ENCODE peak calls at places on chromosomes 6 and 20, in four cellular contexts. V is HFFc6, C is astrocyte of the spinal cord, R is fibroblast of pulmonary artery. S is an unnamed sample.

GRCh38 chr6:39664173-39664572 is 61.0 kb downstream of the KIF6 start:
- DNase-seq in C (no peak), V (no peak), R (no peak), S (no peak)

GRCh38 chr6:162640756-162641155 is 86.8 kb downstream of the PRKN start:
- DNase-seq in R (no peak), C (no peak), V (no peak), S (no peak)

GRCh38 chr6:56101141-56101553 is 146.2 kb downstream of the COL21A1 start:
- DNase-seq in V (peak; percentile 93), C (peak; percentile 97), R (peak; percentile 97), S (peak; percentile 94)

GRCh38 chr6:157754351-157754750 is 68.7 kb upstream of the SNX9 start:
- DNase-seq in V (no peak), C (no peak), R (no peak), S (no peak)

GRCh38 chr6:97068211-97068610 is 143.7 kb downstream of the KLHL32 start:
- DNase-seq in C (peak; percentile 46), R (peak; percentile 74), V (peak; percentile 34), S (peak; percentile 14)

GRCh38 chr20:18694071-18694470 is 106.2 kb downstream of the DTD1 start:
- DNase-seq in R (no peak), C (no peak), V (no peak), S (no peak)

GRCh38 chr6:6820688-6821238 is 232.2 kb downstream of the LY86 start:
- DNase-seq in C (no peak), R (no peak), V (no peak), S (no peak)

GRCh38 chr6:89242574-89243330 is 25.6 kb upstream of the GABRR1 start:
- DNase-seq in C (peak; percentile 65), V (peak; percentile 50), R (peak; percentile 79), S (no peak)

GRCh38 chr6:133241088-133241900 is at the start of gene EYA4:
- DNase-seq in R (peak; percentile 18), V (no peak), C (peak; percentile 26), S (no peak)

GRCh38 chr6:93040375-93040774 is 379.0 kb downstream of the EPHA7 start:
- DNase-seq in R (peak; percentile 62), C (peak; percentile 75), V (no peak), S (no peak)

GRCh38 chr20:17017232-17017631 is 209.6 kb upstream of the PCSK2 start:
- DNase-seq in V (no peak), C (no peak), R (no peak), S (no peak)

GRCh38 chr6:40674170-40674569 is 87.0 kb upstream of the LRFN2 start:
- DNase-seq in V (no peak), R (no peak), C (no peak), S (no peak)

GRCh38 chr6:40671338-40672050 is 84.3 kb upstream of the LRFN2 start:
- DNase-seq in C (no peak), V (no peak), R (no peak), S (no peak)

GRCh38 chr6:40668203-40668602 is 81.0 kb upstream of the LRFN2 start:
- DNase-seq in R (no peak), V (no peak), C (no peak), S (no peak)

GRCh38 chr6:40672118-40672517 is 85.0 kb upstream of the LRFN2 start:
- DNase-seq in V (no peak), R (no peak), C (no peak), S (no peak)
- TF ChIP-seq CTCF in V (peak; percentile 13), R (no peak), C (no peak), S (peak; percentile 21)

GRCh38 chr20:9966966-9967365 is 67.8 kb upstream of the ANKEF1 start:
- DNase-seq in C (no peak), V (no peak), R (peak; percentile 18), S (no peak)
- TF ChIP-seq CTCF in C (peak; percentile 41), V (peak; percentile 48), R (peak; percentile 36), S (peak; percentile 17)

GRCh38 chr20:45445805-45446562 is 23.6 kb upstream of the WFDC2 start:
- DNase-seq in R (peak; percentile 21), C (no peak), V (peak; percentile 21), S (no peak)

GRCh38 chr20:45449528-45449927 is 20.0 kb upstream of the WFDC2 start:
- DNase-seq in V (no peak), R (no peak), C (no peak), S (no peak)

GRCh38 chr20:45450097-45450818 is 19.3 kb upstream of the WFDC2 start:
- DNase-seq in C (peak; percentile 45), R (peak; percentile 71), V (peak; percentile 36), S (no peak)

GRCh38 chr20:45452238-45452637 is 17.3 kb upstream of the WFDC2 start:
- DNase-seq in R (no peak), C (no peak), V (no peak), S (no peak)

DNA sequence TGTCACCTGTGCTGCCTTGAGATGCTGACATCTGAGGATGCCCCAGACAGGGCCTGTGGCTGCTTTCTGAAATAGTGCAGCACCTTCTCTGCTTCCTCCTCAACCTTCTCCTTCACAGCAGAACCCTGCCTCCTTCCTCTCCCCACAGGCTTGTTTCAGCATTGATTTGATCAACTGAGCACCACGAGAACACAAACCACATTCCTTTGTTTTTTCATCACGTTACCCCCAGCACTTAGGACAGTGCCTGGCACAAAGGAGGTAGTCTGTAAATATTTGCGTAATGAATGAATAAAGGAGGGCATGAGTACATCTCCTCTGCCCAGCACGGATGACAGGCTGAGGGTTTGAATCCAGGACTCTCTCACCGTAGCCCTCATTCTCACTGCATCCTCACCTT is 21.3 kb upstream of the WFDC2 start:
- DNase-seq in R (no peak), V (no peak), C (no peak), S (no peak)
- TF ChIP-seq CTCF in R (no peak), V (no peak), C (no peak), S (no peak)

DNA sequence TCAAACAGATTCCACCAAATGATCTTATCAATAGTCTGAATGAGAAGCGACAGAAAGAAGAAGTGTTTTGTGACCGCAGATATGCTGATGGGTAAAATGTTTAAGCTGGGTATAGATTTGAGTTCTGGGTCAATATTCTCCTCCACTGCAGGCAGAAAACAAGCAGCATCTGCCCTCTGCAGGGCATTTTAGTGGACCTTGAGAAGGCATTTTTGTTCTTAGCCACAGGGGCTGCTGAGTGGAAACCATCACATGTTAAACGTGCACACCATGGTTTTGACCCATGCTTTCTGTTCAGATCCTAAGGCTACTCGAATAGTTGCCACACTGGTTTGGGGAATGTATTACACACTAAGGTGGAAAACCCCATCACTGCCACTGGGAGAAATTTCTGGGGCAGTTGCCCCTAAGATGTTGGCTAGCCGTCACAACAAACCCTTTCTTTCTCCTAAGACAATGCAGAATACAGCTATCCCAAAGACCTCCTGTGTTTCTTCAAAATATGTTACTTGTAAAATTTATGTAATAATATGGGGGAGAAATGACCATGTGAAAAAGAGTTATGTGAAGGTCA is 5.5 kb downstream of the POU3F2 start:
- DNase-seq in C (peak; percentile 58), R (peak; percentile 33), V (peak; percentile 19), S (no peak)
- TF ChIP-seq CTCF in C (peak; percentile 55), R (peak; percentile 41), V (peak; percentile 70), S (peak; percentile 48)

DNA sequence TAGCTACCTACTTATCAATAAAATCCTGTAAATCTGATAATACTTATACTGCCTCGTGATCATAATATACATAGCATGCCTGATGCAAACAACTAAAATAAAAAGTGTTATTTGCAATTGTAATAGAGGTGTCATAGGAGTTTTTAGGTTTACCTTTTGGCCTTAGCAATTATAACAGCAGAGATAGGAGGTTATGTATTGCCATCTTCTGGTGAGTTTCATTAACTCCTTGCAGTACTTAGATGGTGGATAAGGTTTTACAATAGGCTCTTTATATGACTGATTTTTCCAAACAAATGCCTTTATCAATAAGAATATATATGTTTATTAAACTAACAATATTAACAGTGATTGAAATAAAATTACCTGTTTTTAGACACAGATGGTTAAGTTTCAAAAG is 27.8 kb upstream of the MYCT1 start:
- DNase-seq in V (peak; percentile 34), C (peak; percentile 49), R (peak; percentile 68), S (no peak)
- TF ChIP-seq CTCF in V (peak; percentile 78), C (peak; percentile 41), R (peak; percentile 56), S (peak; percentile 33)

GRCh38 chr20:10478930-10479329 is 43.8 kb downstream of the SLX4IP start:
- DNase-seq in V (no peak), C (no peak), R (no peak), S (no peak)
- TF ChIP-seq CTCF in V (no peak), C (no peak), R (no peak), S (no peak)

GRCh38 chr6:35727206-35727934 is 9.5 kb upstream of the ARMC12 start:
- DNase-seq in C (peak; percentile 92), V (peak; percentile 41), R (peak; percentile 95), S (no peak)
- TF ChIP-seq CTCF in C (no peak), V (no peak), R (no peak), S (no peak)

GRCh38 chr20:49982346-49983122 is at the start of gene SNAI1:
- DNase-seq in C (peak; percentile 77), R (peak; percentile 90), V (peak; percentile 71), S (peak; percentile 41)
- TF ChIP-seq CTCF in C (peak; percentile 48), R (peak; percentile 33), V (peak; percentile 78), S (peak; percentile 25)

GRCh38 chr6:122609881-122610689 is at the start of gene PKIB:
- DNase-seq in C (peak; percentile 82), R (peak; percentile 55), V (peak; percentile 48), S (no peak)
- TF ChIP-seq CTCF in C (peak; percentile 56), R (no peak), V (peak; percentile 28), S (peak; percentile 11)

DNA sequence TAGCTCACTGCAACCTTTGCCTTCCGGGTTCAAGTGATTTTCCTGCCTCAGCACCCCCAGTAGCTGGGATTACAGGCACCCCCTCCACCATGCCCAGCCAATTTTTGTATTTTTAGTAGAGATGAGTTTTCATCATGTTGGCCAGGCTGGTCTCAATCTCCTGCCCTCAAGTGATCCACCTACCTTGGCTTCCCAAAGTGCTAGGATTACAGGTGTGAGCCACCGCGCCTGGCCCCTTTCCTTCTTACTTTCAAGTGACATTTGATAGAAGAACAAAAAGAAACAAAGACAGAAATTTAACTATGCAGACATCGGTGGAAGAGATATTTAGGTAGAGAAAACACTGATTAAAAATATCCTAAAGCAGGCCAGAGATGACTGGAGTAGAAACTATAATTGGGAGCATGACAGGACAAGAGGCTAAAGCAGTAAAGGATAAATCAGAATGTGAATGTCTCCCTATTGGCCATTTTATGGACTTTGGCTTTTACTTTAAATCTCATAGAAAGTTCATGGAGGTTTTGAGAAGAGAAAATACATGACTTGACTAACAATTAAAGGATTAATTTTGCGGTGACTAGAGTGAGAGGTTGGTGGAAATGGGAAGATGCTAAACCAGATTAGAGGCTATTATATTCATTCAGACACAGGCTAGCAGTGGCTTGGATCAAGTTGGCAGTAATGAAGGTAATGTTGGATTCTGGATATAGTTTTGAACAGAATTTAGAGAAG is 2.2 kb upstream of the EYS start:
- DNase-seq in R (no peak), V (no peak), C (no peak), S (no peak)
- TF ChIP-seq CTCF in R (no peak), V (no peak), C (no peak), S (no peak)

S was measured in AG09309.